ENCODE peak calls at places on chromosomes 3 and 15, in five cellular contexts. W is GM13977, J is astrocyte of the spinal cord, P is lower lobe of right lung, U is RWPE1. M is an unnamed sample.

GRCh38 chr3:197125601-197126000 is 96.0 kb upstream of the MELTF start:
- DNase-seq in J (peak; percentile 33), U (no peak), P (no peak), W (no peak), M (no peak)

GRCh38 chr15:33243393-33243792 is 48.9 kb upstream of the FMN1 start:
- DNase-seq in J (peak; percentile 42), U (peak; percentile 43), P (no peak), W (no peak), M (no peak)

GRCh38 chr3:45642731-45643152 is 46.5 kb upstream of the SACM1L start:
- DNase-seq in J (peak; percentile 86), U (no peak), W (no peak), P (peak; percentile 92), M (no peak)

GRCh38 chr3:195774917-195775316 is 36.8 kb downstream of the MUC4 start:
- DNase-seq in P (peak; percentile 71), W (no peak), U (no peak), J (peak; percentile 10), M (no peak)

GRCh38 chr3:150348500-150348899 is 59.6 kb upstream of the TSC22D2 start:
- DNase-seq in J (peak; percentile 84), W (no peak), P (no peak), U (peak; percentile 80), M (peak; percentile 18)

GRCh38 chr3:101809178-101810022 is 30.4 kb downstream of the NXPE3 start:
- DNase-seq in U (peak; percentile 30), W (peak; percentile 43), J (peak; percentile 51), P (no peak), M (peak; percentile 65)

GRCh38 chr15:31378363-31378903 is 51.8 kb downstream of the KLF13 start:
- DNase-seq in W (no peak), J (no peak), U (no peak), P (no peak), M (no peak)

GRCh38 chr3:35781558-35781957 is 142.2 kb downstream of the ARPP21 start:
- DNase-seq in W (no peak), U (no peak), J (no peak), P (no peak), M (no peak)

DNA sequence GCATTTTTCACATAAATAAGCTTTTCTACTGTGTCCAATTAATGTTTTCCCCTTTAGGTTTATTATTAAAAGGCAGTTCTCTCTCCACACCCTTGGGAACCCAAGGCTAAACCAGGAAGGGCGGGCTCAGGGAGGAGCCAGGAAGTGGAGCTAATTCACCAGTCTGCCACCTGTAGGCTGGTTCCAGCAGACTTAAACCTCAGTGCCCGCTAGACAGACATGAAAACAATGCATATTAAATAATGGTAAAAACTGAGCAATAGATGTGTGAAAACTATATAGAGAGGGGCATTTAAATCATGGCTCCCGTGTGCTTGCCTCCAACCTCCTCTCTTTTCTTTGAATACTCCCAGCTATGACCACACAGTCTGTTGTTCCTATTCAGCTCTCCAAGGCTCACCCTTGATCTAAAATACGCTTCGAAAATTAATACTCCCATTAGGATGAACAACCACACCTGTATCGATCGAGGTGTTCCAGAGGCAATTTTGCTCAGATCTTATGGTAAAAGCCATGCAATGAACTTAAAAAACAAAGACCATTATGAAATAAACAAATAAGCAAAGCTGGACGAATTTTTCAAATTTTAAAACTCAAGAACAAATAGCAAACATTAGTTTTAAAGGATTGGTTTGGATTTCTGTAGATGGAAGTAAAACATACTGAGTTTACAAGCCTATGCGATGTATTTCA is 253.3 kb downstream of the TJP1 start:
- DNase-seq in U (peak; percentile 71), P (no peak), W (no peak), J (no peak), M (peak; percentile 7)
- TF ChIP-seq CTCF in U (peak; percentile 28), P (peak; percentile 29), W (no peak), J (no peak), M (no peak)

DNA sequence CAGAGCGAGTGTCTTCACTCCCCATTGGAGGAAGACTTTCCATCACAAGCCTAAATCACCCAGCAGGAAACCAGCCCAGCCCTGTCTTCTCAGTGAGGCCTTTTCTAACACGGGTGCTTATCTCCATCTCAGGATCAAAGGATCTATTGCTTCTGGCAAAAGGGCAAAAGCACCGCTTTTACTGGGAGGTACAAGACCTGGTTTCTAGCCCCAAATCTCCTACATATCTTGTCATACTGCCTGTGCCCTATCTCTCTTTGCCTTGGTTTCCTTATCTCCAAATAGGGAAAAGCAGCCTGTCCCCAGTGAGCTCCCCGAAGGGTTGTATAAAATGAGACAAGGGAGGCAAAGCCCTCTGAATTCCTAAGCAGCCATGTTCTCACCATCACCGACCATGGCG is 5.2 kb downstream of the GLB1 start:
- DNase-seq in U (no peak), J (no peak), P (no peak), W (no peak), M (no peak)
- TF ChIP-seq CTCF in U (no peak), J (no peak), P (no peak), W (no peak), M (no peak)

DNA sequence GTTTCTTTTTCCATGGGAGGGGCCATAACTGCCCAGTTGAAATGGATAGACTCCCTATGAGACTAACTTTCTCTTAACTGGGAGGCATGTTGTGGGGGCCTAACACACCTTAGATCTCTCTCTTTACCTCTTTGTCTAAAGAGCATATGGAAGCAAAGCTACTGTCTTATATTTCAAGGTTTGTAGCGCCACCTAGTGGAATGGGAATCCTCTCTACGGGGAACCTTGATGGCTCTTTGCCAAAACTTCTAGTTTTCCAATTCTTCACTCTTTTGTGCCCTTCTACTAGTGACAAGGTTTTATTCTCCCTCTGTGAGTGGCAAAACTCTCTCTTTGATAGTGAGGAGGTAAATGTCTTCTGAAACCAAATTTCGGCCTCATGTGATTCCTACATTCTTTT is 1030.4 kb upstream of the CADM2 start:
- DNase-seq in U (no peak), W (peak; percentile 19), J (no peak), P (no peak), M (peak; percentile 50)
- TF ChIP-seq CTCF in U (no peak), W (peak; percentile 54), J (peak; percentile 33), P (no peak), M (peak; percentile 40)

GRCh38 chr3:126989316-126990023 is 6.6 kb downstream of the PLXNA1 start:
- DNase-seq in U (no peak), P (no peak), W (no peak), J (no peak), M (no peak)

GRCh38 chr3:126992216-126992615 is 9.3 kb downstream of the PLXNA1 start:
- DNase-seq in J (no peak), P (no peak), W (no peak), U (no peak), M (no peak)

GRCh38 chr3:126990024-126990700 is 7.2 kb downstream of the PLXNA1 start:
- DNase-seq in J (no peak), U (no peak), W (no peak), P (no peak), M (no peak)

GRCh38 chr3:126991366-126992200 is 8.7 kb downstream of the PLXNA1 start:
- DNase-seq in U (no peak), W (no peak), J (no peak), P (no peak), M (no peak)

DNA sequence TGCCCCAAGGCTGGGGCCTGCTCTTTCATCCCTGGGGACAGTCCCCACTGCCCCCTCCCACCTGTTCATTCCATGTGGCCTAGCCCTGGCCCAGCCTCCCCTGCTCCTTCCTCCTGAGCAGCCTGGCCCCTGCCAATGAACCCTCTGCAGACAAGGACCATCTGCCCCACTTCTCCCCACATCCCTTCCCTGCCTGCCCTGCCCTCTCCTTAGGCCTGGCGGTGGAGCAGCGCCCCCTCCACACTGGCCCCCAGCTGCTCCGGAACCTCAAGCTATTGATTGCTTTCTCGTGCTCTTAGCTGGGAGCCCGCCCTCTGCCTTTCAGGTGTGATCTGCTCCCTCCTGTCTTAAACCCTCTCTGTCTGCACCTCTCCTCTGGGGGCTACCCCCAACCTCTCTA is 8.0 kb downstream of the PLXNA1 start:
- DNase-seq in J (no peak), U (no peak), W (no peak), P (no peak), M (no peak)
- TF ChIP-seq CTCF in J (no peak), U (no peak), W (no peak), P (no peak), M (no peak)

GRCh38 chr3:180601688-180602666 is at the start of gene TTC14:
- DNase-seq in J (peak; percentile 97), P (peak; percentile 94), U (peak; percentile 92), W (peak; percentile 92), M (peak; percentile 97)
- TF ChIP-seq CTCF in J (no peak), P (no peak), U (no peak), W (peak; percentile 48), M (no peak)